ENCODE peak calls at places on chromosomes 2 and 18, in seven cellular contexts. M is fibroblast of lung; G is cardiac muscle cell; X is tibial artery; J is endothelial cell of umbilical vein; R is CD8-positive, alpha-beta T cell; H is heart right ventricle. Q is an unnamed sample. For H3K9me3, the result is how much of the 10 kb centered on the place peaks cover.

GRCh38 chr2:19901201-19901457 is 654 bp downstream of the TTC32 start:
- DNase-seq in M (no peak), G (no peak), X (no peak), J (no peak), R (peak), H (no peak), Q (no peak)

GRCh38 chr2:191083546-191083945 is 67.2 kb downstream of the STAT4 start:
- DNase-seq in M (no peak), G (no peak), X (no peak), J (no peak), R (no peak), H (no peak), Q (no peak)

GRCh38 chr2:240344904-240345303 is 90.6 kb upstream of the GPC1 start:
- DNase-seq in M (peak), G (no peak), X (peak), J (no peak), R (no peak), H (no peak), Q (no peak)

GRCh38 chr18:47422524-47422923 is 171.1 kb upstream of the SKOR2 start:
- DNase-seq in M (no peak), G (no peak), X (no peak), J (no peak), R (no peak), H (no peak), Q (no peak)

GRCh38 chr18:74652392-74652988 is 54.8 kb downstream of the ZNF407 start:
- DNase-seq in M (peak), G (peak), X (no peak), J (peak), R (no peak), H (no peak), Q (no peak)

GRCh38 chr2:165601866-165602636 is 132.6 kb downstream of the CSRNP3 start:
- DNase-seq in M (peak), G (no peak), X (no peak), J (no peak), R (no peak), H (no peak), Q (no peak)

GRCh38 chr18:48781041-48781989 is 169.4 kb downstream of the SMAD7 start:
- DNase-seq in M (peak), G (peak), X (peak), J (peak), R (no peak), H (peak), Q (peak)

GRCh38 chr2:32884346-32884745 is 62.4 kb upstream of the LTBP1 start:
- DNase-seq in M (no peak), G (no peak), X (no peak), J (no peak), R (no peak), H (no peak), Q (no peak)

GRCh38 chr18:74525741-74526140 is 8.6 kb upstream of the CNDP1 start:
- DNase-seq in M (no peak), G (no peak), X (peak), J (no peak), R (no peak), H (peak), Q (no peak)

GRCh38 chr2:226466589-226466988 is 333.0 kb downstream of the IRS1 start:
- DNase-seq in M (no peak), G (no peak), X (no peak), J (no peak), R (no peak), H (no peak), Q (no peak)

GRCh38 chr18:49572935-49573334 is 11.1 kb downstream of the LIPG start:
- DNase-seq in M (no peak), G (no peak), X (no peak), J (no peak), R (no peak), H (no peak), Q (no peak)

GRCh38 chr2:167196461-167197252 is 308.4 kb downstream of the XIRP2 start:
- DNase-seq in M (peak), G (peak), X (no peak), J (peak), R (no peak), H (no peak), Q (no peak)

GRCh38 chr2:143150287-143150686 is 21.1 kb downstream of the ARHGAP15 start:
- DNase-seq in M (no peak), G (no peak), X (no peak), J (no peak), R (no peak), H (no peak), Q (no peak)

GRCh38 chr2:1208522-1208921 is 204.7 kb upstream of the TPO start:
- DNase-seq in M (no peak), G (no peak), X (no peak), J (no peak), R (no peak), H (no peak), Q (no peak)

GRCh38 chr2:120456867-120457266 is 110.9 kb downstream of the INHBB start:
- DNase-seq in M (no peak), G (no peak), X (no peak), J (no peak), R (no peak), H (no peak), Q (no peak)

GRCh38 chr2:166333809-166334208 is 41.9 kb downstream of the SCN9A start:
- DNase-seq in M (peak), G (no peak), X (no peak), J (no peak), R (no peak), H (no peak), Q (no peak)

GRCh38 chr2:213320604-213321003 is 36.3 kb downstream of the SPAG16 start:
- DNase-seq in M (no peak), G (no peak), X (no peak), J (no peak), R (no peak), H (no peak), Q (no peak)

GRCh38 chr2:202373490-202373889 is 2.6 kb upstream of the BMPR2 start:
- DNase-seq in M (no peak), G (no peak), X (no peak), J (peak), R (no peak), H (no peak), Q (no peak)

GRCh38 chr2:179250084-179250483 is 14.5 kb downstream of the SESTD1 start:
- DNase-seq in M (no peak), G (no peak), X (no peak), J (no peak), R (no peak), H (no peak), Q (no peak)

GRCh38 chr2:240557101-240557751 is 562 bp downstream of the ANKMY1 start:
- DNase-seq in M (no peak), G (no peak), X (no peak), J (no peak), R (no peak), H (peak), Q (no peak)

GRCh38 chr2:72770879-72771461 is 54.9 kb downstream of the EXOC6B start:
- DNase-seq in M (peak), G (peak), X (no peak), J (peak), R (peak), H (no peak), Q (peak)

GRCh38 chr18:44723973-44724778 is 43.5 kb downstream of the SETBP1 start:
- DNase-seq in M (no peak), G (peak), X (no peak), J (no peak), R (no peak), H (no peak), Q (no peak)

DNA sequence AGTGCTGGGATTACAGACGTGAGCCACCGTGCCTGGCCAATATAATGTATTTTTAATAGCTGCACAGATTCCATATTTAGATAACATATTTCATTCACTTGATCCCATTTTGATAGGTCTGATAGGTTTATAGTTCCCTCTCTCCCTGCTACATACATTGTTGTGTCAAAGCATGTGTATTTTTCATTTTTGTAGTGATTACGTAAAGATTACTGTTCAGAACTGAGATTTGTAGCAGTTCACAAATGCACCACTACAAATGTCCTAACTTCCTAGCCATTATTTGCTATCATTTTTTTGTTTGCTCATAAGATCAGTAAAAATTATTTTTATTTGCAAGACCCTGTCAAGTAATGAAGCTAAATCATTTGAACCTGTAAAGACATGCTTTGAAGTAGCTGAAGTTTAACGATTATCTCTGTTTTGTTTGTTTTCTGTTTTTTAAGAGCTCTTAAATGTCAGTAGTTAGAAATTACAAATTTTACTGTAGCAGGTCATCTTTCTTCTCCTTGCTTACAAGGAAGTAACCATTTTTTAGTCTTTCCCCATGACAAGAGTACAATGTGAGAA is 54.0 kb downstream of the EML4 start:
- DNase-seq in M (no peak), G (no peak), X (no peak), J (peak), R (no peak), H (no peak), Q (no peak)
- TF ChIP-seq CTCF in M (no peak), G (no peak), X (no peak), J (no peak), R (no peak), H (no peak), Q (no peak)

DNA sequence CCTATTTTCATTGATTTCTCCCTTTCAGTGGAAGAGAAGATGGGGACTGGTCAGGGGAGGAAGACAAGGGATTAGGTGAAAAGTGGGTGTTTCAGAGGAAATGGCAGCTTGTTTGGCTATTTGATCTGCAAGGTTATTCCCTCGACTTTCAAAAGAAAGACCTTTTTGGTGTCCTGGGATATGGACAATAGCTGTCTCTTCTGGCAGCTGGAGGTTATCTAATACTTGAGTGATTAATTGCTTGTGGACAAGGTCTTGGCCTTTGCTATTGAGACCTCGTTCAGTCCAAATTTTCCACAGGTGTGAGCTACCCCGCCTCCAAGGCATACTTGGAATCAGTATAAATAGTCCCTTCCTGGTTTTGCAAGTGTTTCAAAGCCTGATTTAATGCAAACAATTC is 33.3 kb upstream of the TRAPPC8 start:
- DNase-seq in M (no peak), G (peak), X (no peak), J (no peak), R (no peak), H (no peak), Q (no peak)
- H3K9me3 ChIP-seq in M (under half), G (under half), X (under half), J (under half), R (under half), H (under half), Q (under half)

DNA sequence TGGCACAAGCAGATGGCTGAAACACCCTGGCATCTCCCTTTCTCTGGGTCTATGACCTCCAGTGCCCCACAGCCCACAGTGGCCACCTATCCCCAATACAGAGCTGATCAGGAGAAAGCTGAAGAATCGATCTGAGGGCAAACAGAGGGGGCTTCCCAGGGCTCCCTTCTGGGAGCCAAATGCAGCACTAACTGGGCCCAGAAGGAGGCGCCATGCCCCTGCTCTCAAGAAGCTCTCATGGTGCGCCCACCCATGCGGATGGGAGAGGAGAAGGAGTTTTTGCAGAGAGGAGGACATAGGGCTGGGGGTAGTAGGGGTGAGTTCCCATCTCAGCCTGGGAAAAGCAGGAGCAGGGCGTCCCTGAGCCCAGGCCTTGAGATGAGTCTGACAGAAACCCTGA is 787.3 kb upstream of the RAB6C start:
- DNase-seq in M (no peak), G (no peak), X (no peak), J (no peak), R (no peak), H (no peak), Q (no peak)
- TF ChIP-seq CTCF in M (no peak), G (no peak), X (no peak), J (no peak), R (no peak), H (no peak), Q (no peak)

GRCh38 chr2:12861344-12861942 is 144.7 kb downstream of the TRIB2 start:
- DNase-seq in M (peak), G (no peak), X (no peak), J (peak), R (no peak), H (no peak), Q (no peak)
- H3K9me3 ChIP-seq in M (under half), G (under half), X (under half), J (under half), R (under half), H (under half), Q (under half)

GRCh38 chr2:50672286-50672685 is 359.6 kb downstream of the NRXN1 start:
- DNase-seq in M (no peak), G (no peak), X (no peak), J (no peak), R (no peak), H (no peak), Q (no peak)

DNA sequence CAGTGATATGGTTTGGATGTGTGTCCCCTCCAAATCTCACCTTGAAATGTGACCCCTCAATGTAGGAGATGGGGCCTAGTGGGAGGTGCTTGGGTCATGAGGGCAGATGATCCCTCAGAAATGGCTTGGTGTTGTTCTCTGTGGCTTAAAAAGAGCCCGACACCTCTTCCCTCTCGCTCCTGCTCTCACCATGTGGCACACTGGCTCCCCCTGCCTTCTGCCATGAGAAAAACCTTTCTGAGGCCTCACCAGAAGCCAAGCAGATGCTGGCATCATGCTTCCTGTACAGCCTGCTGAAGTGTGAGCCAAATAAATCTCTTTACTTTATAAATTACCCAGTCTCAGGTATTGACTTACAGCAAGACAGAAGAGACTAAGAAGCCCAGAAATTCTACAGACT is 357.1 kb downstream of the NRXN1 start:
- DNase-seq in M (no peak), G (no peak), X (no peak), J (no peak), R (no peak), H (no peak), Q (no peak)
- TF ChIP-seq CTCF in M (no peak), G (no peak), X (no peak), J (no peak), R (no peak), H (no peak), Q (no peak)